ENCODE peak calls at places on chromosome 17, in eight cellular contexts. Z, S, G, J, U, A, H and B are unnamed samples.
A peak's percentile ranks its signal among the peaks of the same experiment; 100 is the strongest.

GRCh38 chr17:16987830-16988601 is 16.1 kb upstream of the TNFRSF13B start:
- DNase-seq in Z (peak; percentile 27), S (peak; percentile 86), G (peak; percentile 37), J (no peak), U (peak; percentile 61), A (peak; percentile 44), H (peak; percentile 39), B (peak; percentile 11)

GRCh38 chr17:42623732-42624596 is 14.5 kb downstream of the TUBG1 start:
- DNase-seq in Z (no peak), S (no peak), G (no peak), J (no peak), U (no peak), A (no peak), H (peak; percentile 90), B (peak; percentile 71)

GRCh38 chr17:81323411-81323868 is 28.3 kb upstream of the SLC38A10 start:
- DNase-seq in Z (no peak), S (no peak), G (no peak), J (no peak), U (no peak), A (no peak), H (no peak), B (no peak)

GRCh38 chr17:6303664-6304063 is 131.3 kb downstream of the AIPL1 start:
- DNase-seq in Z (no peak), S (peak; percentile 6), G (peak; percentile 81), J (no peak), U (no peak), A (no peak), H (no peak), B (no peak)

GRCh38 chr17:4304417-4305027 is 40.7 kb upstream of the ANKFY1 start:
- DNase-seq in Z (no peak), S (peak; percentile 49), G (peak; percentile 64), J (no peak), U (peak; percentile 48), A (no peak), H (peak; percentile 62), B (no peak)

GRCh38 chr17:34390649-34391048 is 27.6 kb upstream of the CCL1 start:
- DNase-seq in Z (no peak), S (no peak), G (no peak), J (peak; percentile 16), U (no peak), A (no peak), H (no peak), B (no peak)

GRCh38 chr17:43401293-43401692 is 2.5 kb downstream of the ARL4D start:
- DNase-seq in Z (peak; percentile 43), S (peak; percentile 66), G (no peak), J (peak; percentile 85), U (peak; percentile 52), A (peak; percentile 36), H (no peak), B (no peak)

GRCh38 chr17:7842380-7842949 is 8.4 kb downstream of the KDM6B start:
- DNase-seq in Z (peak; percentile 81), S (peak; percentile 96), G (no peak), J (peak; percentile 93), U (peak; percentile 32), A (peak; percentile 81), H (peak; percentile 75), B (no peak)

GRCh38 chr17:21549107-21549687 is 143.1 kb upstream of the KCNJ18 start:
- DNase-seq in Z (no peak), S (peak; percentile 48), G (no peak), J (no peak), U (no peak), A (no peak), H (no peak), B (no peak)

GRCh38 chr17:32494621-32495346 is 8.0 kb downstream of the CDK5R1 start:
- DNase-seq in Z (no peak), S (no peak), G (no peak), J (no peak), U (no peak), A (no peak), H (no peak), B (no peak)

GRCh38 chr17:60809421-60809820 is 131.8 kb downstream of the BCAS3 start:
- DNase-seq in Z (no peak), S (no peak), G (no peak), J (no peak), U (no peak), A (no peak), H (no peak), B (no peak)

GRCh38 chr17:47180337-47180736 is 8.8 kb downstream of the CDC27 start:
- DNase-seq in Z (no peak), S (no peak), G (no peak), J (no peak), U (no peak), A (no peak), H (no peak), B (no peak)

GRCh38 chr17:50318551-50319310 is 27.2 kb upstream of the XYLT2 start:
- DNase-seq in Z (no peak), S (no peak), G (no peak), J (no peak), U (no peak), A (peak; percentile 28), H (no peak), B (peak; percentile 55)

GRCh38 chr17:64278614-64279013 is 15.6 kb upstream of the TEX2 start:
- DNase-seq in Z (no peak), S (no peak), G (no peak), J (no peak), U (no peak), A (no peak), H (no peak), B (no peak)

GRCh38 chr17:40448213-40448638 is 5.0 kb downstream of the IGFBP4 start:
- DNase-seq in Z (no peak), S (no peak), G (no peak), J (no peak), U (no peak), A (peak; percentile 59), H (peak; percentile 47), B (no peak)

GRCh38 chr17:44004077-44004760 is at the start of gene NAGS:
- DNase-seq in Z (no peak), S (no peak), G (peak; percentile 35), J (no peak), U (peak; percentile 32), A (peak; percentile 42), H (no peak), B (no peak)

GRCh38 chr17:15029469-15029868 is 235.7 kb downstream of the PMP22 start:
- DNase-seq in Z (no peak), S (no peak), G (no peak), J (no peak), U (no peak), A (no peak), H (no peak), B (no peak)
- TF ChIP-seq CTCF in Z (no peak), S (no peak), G (no peak), J (no peak), U (no peak), A (no peak), H (no peak), B (peak; percentile 14)

GRCh38 chr17:2054262-2054739 is 602 bp upstream of the HIC1 start:
- DNase-seq in Z (no peak), S (no peak), G (peak; percentile 42), J (no peak), U (peak; percentile 39), A (peak; percentile 79), H (no peak), B (no peak)
- H3K4me3 ChIP-seq in Z (peak overlapping the region; percentile 72), S (peak overlapping the region; percentile 70), G (peak overlapping the region; percentile 60), J (peak overlapping the region; percentile 69), U (peak overlapping the region; percentile 51), A (peak overlapping the region; percentile 41), H (no peak overlapping the region), B (peak overlapping the region; percentile 33)

GRCh38 chr17:18116078-18116477 is 7.5 kb downstream of the MYO15A start:
- DNase-seq in Z (no peak), S (no peak), G (no peak), J (no peak), U (no peak), A (no peak), H (no peak), B (no peak)
- TF ChIP-seq CTCF in Z (no peak), S (no peak), G (no peak), J (no peak), U (no peak), A (no peak), H (no peak), B (no peak)

DNA sequence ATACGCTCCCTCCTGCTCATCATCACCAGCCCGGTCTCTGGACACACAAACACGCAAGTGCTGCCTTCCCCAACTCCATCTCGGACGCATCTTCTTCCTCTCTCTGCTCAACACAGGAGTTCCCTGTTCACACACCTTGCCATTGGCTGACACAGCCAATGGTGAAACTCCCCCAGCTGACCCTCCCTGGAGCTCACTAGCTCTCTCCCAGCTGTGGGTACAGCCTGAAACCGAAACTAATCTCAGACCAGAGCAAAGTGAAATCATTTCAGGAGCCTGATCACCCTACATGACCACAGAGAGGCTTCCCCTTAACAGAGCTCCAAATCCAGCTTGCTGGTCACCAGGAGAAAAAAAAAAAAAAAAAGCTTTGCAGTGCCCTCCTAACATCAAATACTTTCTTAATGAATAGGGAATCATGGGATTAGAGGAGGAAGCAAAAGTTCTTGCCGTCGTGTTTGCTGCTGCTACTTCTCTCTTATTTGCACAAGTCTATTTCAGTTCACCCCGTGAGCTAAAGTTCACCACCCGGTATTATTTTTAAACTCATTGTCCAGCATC is 8.3 kb downstream of the CUEDC1 start:
- DNase-seq in Z (peak; percentile 55), S (peak; percentile 64), G (no peak), J (no peak), U (no peak), A (peak; percentile 54), H (peak; percentile 65), B (no peak)
- H3K4me3 ChIP-seq in Z (peak overlapping the region; percentile 53), S (peak overlapping the region; percentile 13), G (no peak overlapping the region), J (peak overlapping the region; percentile 68), U (no peak overlapping the region), A (peak overlapping the region; percentile 42), H (peak overlapping the region; percentile 0), B (peak overlapping the region; percentile 52)

GRCh38 chr17:77741109-77741508 is 217.4 kb upstream of the TNRC6C start:
- DNase-seq in Z (no peak), S (no peak), G (no peak), J (peak; percentile 35), U (no peak), A (no peak), H (no peak), B (no peak)
- TF ChIP-seq CTCF in Z (peak; percentile 34), S (peak; percentile 61), G (peak; percentile 35), J (no peak), U (peak; percentile 66), A (no peak), H (no peak), B (peak; percentile 32)